ENCODE peak calls at places on chromosomes 7 and 10, in nine cellular contexts. One of them, this sample, is unnamed.

GRCh38 chr10:132614431-132615341 is 77.1 kb downstream of the INPP5A start:
- DNase-seq in spleen: peak
- DNase-seq in foreskin fibroblast: no peak
- DNase-seq in IMR-90: no peak
- DNase-seq in epithelial cell of esophagus: no peak
- DNase-seq in fibroblast of mammary gland: no peak
- DNase-seq in cardiac muscle cell: no peak
- DNase-seq in fibroblast of lung: no peak
- DNase-seq in thoracic aorta: no peak
- DNase-seq in this sample: peak

GRCh38 chr7:39948375-39948774 is 1.7 kb upstream of the CDK13 start:
- DNase-seq in foreskin fibroblast: peak
- DNase-seq in spleen: peak
- DNase-seq in thoracic aorta: no peak
- DNase-seq in cardiac muscle cell: peak
- DNase-seq in fibroblast of mammary gland: peak
- DNase-seq in fibroblast of lung: no peak
- DNase-seq in epithelial cell of esophagus: no peak
- DNase-seq in IMR-90: no peak
- DNase-seq in this sample: no peak

GRCh38 chr7:30594055-30594539 is 581 bp upstream of the GARS1 start:
- DNase-seq in IMR-90: peak
- DNase-seq in epithelial cell of esophagus: peak
- DNase-seq in cardiac muscle cell: peak
- DNase-seq in fibroblast of lung: peak
- DNase-seq in fibroblast of mammary gland: peak
- DNase-seq in foreskin fibroblast: peak
- DNase-seq in spleen: peak
- DNase-seq in thoracic aorta: no peak
- DNase-seq in this sample: peak

GRCh38 chr7:139708541-139708940 is 69.3 kb downstream of the HIPK2 start:
- DNase-seq in epithelial cell of esophagus: no peak
- DNase-seq in fibroblast of lung: no peak
- DNase-seq in spleen: no peak
- DNase-seq in foreskin fibroblast: no peak
- DNase-seq in fibroblast of mammary gland: no peak
- DNase-seq in cardiac muscle cell: no peak
- DNase-seq in thoracic aorta: no peak
- DNase-seq in IMR-90: no peak
- DNase-seq in this sample: no peak

GRCh38 chr7:1237704-1238255 is 5.1 kb downstream of the UNCX start:
- DNase-seq in thoracic aorta: no peak
- DNase-seq in IMR-90: no peak
- DNase-seq in fibroblast of mammary gland: no peak
- DNase-seq in cardiac muscle cell: no peak
- DNase-seq in epithelial cell of esophagus: no peak
- DNase-seq in foreskin fibroblast: no peak
- DNase-seq in spleen: peak
- DNase-seq in fibroblast of lung: no peak
- DNase-seq in this sample: no peak

GRCh38 chr7:79789584-79790345 is 336.3 kb upstream of the MAGI2 start:
- DNase-seq in cardiac muscle cell: peak
- DNase-seq in foreskin fibroblast: peak
- DNase-seq in thoracic aorta: no peak
- DNase-seq in fibroblast of mammary gland: peak
- DNase-seq in spleen: no peak
- DNase-seq in epithelial cell of esophagus: no peak
- DNase-seq in IMR-90: peak
- DNase-seq in fibroblast of lung: peak
- DNase-seq in this sample: no peak

GRCh38 chr7:96093435-96093834 is 228.5 kb downstream of the SLC25A13 start:
- DNase-seq in cardiac muscle cell: peak
- DNase-seq in fibroblast of lung: peak
- DNase-seq in foreskin fibroblast: peak
- DNase-seq in fibroblast of mammary gland: peak
- DNase-seq in IMR-90: peak
- DNase-seq in spleen: no peak
- DNase-seq in epithelial cell of esophagus: peak
- DNase-seq in thoracic aorta: no peak
- DNase-seq in this sample: no peak

GRCh38 chr10:97598407-97599271 is 9.1 kb downstream of the C10orf62 start:
- DNase-seq in epithelial cell of esophagus: no peak
- DNase-seq in spleen: no peak
- DNase-seq in cardiac muscle cell: no peak
- DNase-seq in fibroblast of mammary gland: no peak
- DNase-seq in foreskin fibroblast: no peak
- DNase-seq in fibroblast of lung: no peak
- DNase-seq in thoracic aorta: no peak
- DNase-seq in IMR-90: no peak
- DNase-seq in this sample: no peak

GRCh38 chr10:70742537-70743429 is 42.4 kb downstream of the TBATA start:
- DNase-seq in epithelial cell of esophagus: no peak
- DNase-seq in foreskin fibroblast: peak
- DNase-seq in fibroblast of mammary gland: peak
- DNase-seq in cardiac muscle cell: peak
- DNase-seq in spleen: peak
- DNase-seq in thoracic aorta: no peak
- DNase-seq in IMR-90: peak
- DNase-seq in fibroblast of lung: peak
- DNase-seq in this sample: no peak

GRCh38 chr7:80764132-80764531 is 125.7 kb downstream of the CD36 start:
- DNase-seq in cardiac muscle cell: no peak
- DNase-seq in fibroblast of mammary gland: no peak
- DNase-seq in epithelial cell of esophagus: no peak
- DNase-seq in fibroblast of lung: no peak
- DNase-seq in thoracic aorta: no peak
- DNase-seq in spleen: no peak
- DNase-seq in IMR-90: no peak
- DNase-seq in foreskin fibroblast: no peak
- DNase-seq in this sample: no peak

GRCh38 chr10:77507313-77507712 is 130.3 kb downstream of the KCNMA1 start:
- DNase-seq in fibroblast of lung: no peak
- DNase-seq in cardiac muscle cell: no peak
- DNase-seq in spleen: no peak
- DNase-seq in epithelial cell of esophagus: no peak
- DNase-seq in IMR-90: no peak
- DNase-seq in thoracic aorta: no peak
- DNase-seq in foreskin fibroblast: peak
- DNase-seq in fibroblast of mammary gland: no peak
- DNase-seq in this sample: no peak

GRCh38 chr10:29636178-29636577 is 1.4 kb upstream of the SVIL start:
- DNase-seq in cardiac muscle cell: peak
- DNase-seq in fibroblast of lung: peak
- DNase-seq in foreskin fibroblast: peak
- DNase-seq in IMR-90: peak
- DNase-seq in thoracic aorta: no peak
- DNase-seq in epithelial cell of esophagus: peak
- DNase-seq in spleen: no peak
- DNase-seq in fibroblast of mammary gland: peak
- DNase-seq in this sample: no peak
- H3K4me3 ChIP-seq in cardiac muscle cell: peak
- H3K4me3 ChIP-seq in fibroblast of lung: no peak
- H3K4me3 ChIP-seq in foreskin fibroblast: no peak
- H3K4me3 ChIP-seq in IMR-90: no peak
- H3K4me3 ChIP-seq in thoracic aorta: no peak
- H3K4me3 ChIP-seq in epithelial cell of esophagus: no peak
- H3K4me3 ChIP-seq in spleen: no peak
- H3K4me3 ChIP-seq in fibroblast of mammary gland: no peak
- H3K4me3 ChIP-seq in this sample: no peak

GRCh38 chr7:24724451-24725190 is 32.6 kb downstream of the GSDME start:
- DNase-seq in thoracic aorta: no peak
- DNase-seq in IMR-90: no peak
- DNase-seq in spleen: peak
- DNase-seq in epithelial cell of esophagus: no peak
- DNase-seq in fibroblast of lung: no peak
- DNase-seq in cardiac muscle cell: no peak
- DNase-seq in foreskin fibroblast: no peak
- DNase-seq in fibroblast of mammary gland: no peak
- DNase-seq in this sample: peak

GRCh38 chr7:24720283-24720682 is 37.0 kb downstream of the GSDME start:
- DNase-seq in thoracic aorta: no peak
- DNase-seq in spleen: no peak
- DNase-seq in fibroblast of mammary gland: no peak
- DNase-seq in IMR-90: no peak
- DNase-seq in fibroblast of lung: no peak
- DNase-seq in cardiac muscle cell: no peak
- DNase-seq in foreskin fibroblast: no peak
- DNase-seq in epithelial cell of esophagus: no peak
- DNase-seq in this sample: no peak

GRCh38 chr7:24721378-24722030 is 35.8 kb downstream of the GSDME start:
- DNase-seq in thoracic aorta: no peak
- DNase-seq in spleen: peak
- DNase-seq in foreskin fibroblast: no peak
- DNase-seq in IMR-90: no peak
- DNase-seq in fibroblast of lung: no peak
- DNase-seq in epithelial cell of esophagus: peak
- DNase-seq in fibroblast of mammary gland: no peak
- DNase-seq in cardiac muscle cell: no peak
- DNase-seq in this sample: no peak

GRCh38 chr7:24723178-24723530 is 34.1 kb downstream of the GSDME start:
- DNase-seq in epithelial cell of esophagus: no peak
- DNase-seq in fibroblast of mammary gland: no peak
- DNase-seq in fibroblast of lung: no peak
- DNase-seq in foreskin fibroblast: no peak
- DNase-seq in spleen: peak
- DNase-seq in thoracic aorta: no peak
- DNase-seq in cardiac muscle cell: no peak
- DNase-seq in IMR-90: no peak
- DNase-seq in this sample: peak

DNA sequence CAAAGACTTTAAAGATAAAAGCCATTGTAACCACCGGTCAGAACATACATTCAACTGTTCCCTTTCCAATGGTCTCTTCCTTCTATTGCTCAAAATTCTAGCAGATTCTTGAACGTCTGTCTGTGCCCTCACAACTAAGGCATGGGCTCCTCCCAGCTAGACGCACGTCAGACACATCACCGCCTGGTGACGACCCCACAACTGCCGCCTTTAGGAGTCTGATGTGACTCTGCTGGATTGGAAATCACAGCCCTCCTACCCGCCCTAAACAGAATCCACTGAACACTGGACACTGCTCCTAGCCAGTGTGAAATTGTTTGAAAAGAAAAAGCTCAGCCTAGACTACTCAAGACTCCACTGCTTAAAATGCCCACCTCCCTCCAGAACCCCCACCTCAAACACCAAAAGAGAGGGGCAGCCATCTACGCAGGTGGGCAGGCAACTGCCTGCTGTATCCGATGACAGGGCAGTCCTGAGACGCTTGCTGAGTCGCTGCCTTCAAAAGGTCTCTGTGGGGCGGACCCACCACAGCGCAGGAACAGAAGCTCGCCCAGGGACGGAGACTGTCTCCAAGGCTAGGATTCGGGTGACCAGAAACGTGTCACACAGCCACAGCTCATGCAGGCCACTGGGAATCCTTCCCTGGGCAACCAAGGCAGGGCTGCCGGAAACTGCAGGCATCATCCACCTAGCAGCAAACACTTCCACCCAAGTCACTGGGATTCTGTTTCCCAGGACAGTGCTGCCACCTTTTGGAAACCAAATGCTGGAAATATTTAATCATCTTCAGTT is 34.7 kb downstream of the GSDME start:
- DNase-seq in epithelial cell of esophagus: peak
- DNase-seq in foreskin fibroblast: peak
- DNase-seq in cardiac muscle cell: peak
- DNase-seq in spleen: peak
- DNase-seq in IMR-90: no peak
- DNase-seq in fibroblast of mammary gland: peak
- DNase-seq in thoracic aorta: no peak
- DNase-seq in fibroblast of lung: peak
- DNase-seq in this sample: peak
- TF ChIP-seq CTCF in epithelial cell of esophagus: peak
- TF ChIP-seq CTCF in foreskin fibroblast: peak
- TF ChIP-seq CTCF in cardiac muscle cell: peak
- TF ChIP-seq CTCF in spleen: no peak
- TF ChIP-seq CTCF in IMR-90: no peak
- TF ChIP-seq CTCF in fibroblast of mammary gland: peak
- TF ChIP-seq CTCF in thoracic aorta: no peak
- TF ChIP-seq CTCF in fibroblast of lung: peak
- TF ChIP-seq CTCF in this sample: no peak

DNA sequence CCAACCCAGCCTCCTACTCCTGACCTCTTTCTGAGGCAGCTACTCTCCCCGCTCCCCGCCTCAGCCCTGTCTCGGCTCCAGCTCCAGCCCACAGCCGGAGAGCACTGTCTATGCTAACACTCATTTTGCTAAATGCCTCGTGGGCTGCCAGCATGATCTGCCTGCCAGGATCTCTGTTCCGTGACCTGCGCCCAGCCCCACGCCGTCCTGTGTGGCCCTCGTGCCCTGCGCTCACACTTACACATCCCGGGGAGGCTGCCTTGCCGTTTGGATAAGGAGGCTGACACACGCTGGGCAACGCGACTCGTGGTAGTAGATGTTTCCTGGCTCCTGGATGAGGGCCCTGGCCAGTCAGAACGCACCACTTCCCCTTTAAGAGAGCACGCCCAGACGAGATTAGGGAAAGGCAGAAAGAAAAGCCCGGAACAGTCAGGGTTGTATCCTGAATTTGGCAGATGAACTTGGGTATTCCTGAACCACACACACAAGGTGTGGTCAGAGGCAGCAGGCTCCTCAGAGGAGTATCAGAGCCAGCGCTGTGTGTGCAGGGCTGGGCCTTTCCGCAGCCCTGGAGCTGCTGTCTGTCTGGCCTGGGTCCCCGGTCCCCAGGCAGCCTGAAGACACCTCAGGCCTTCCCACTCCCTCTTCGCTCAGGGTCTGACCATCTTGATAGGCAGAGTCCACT is 97.7 kb upstream of the EFCAB10 start:
- DNase-seq in spleen: peak
- DNase-seq in foreskin fibroblast: no peak
- DNase-seq in fibroblast of mammary gland: peak
- DNase-seq in IMR-90: peak
- DNase-seq in thoracic aorta: peak
- DNase-seq in epithelial cell of esophagus: peak
- DNase-seq in cardiac muscle cell: peak
- DNase-seq in fibroblast of lung: peak
- DNase-seq in this sample: peak
- H3K4me3 ChIP-seq in spleen: peak
- H3K4me3 ChIP-seq in foreskin fibroblast: no peak
- H3K4me3 ChIP-seq in fibroblast of mammary gland: peak
- H3K4me3 ChIP-seq in IMR-90: no peak
- H3K4me3 ChIP-seq in thoracic aorta: peak
- H3K4me3 ChIP-seq in epithelial cell of esophagus: peak
- H3K4me3 ChIP-seq in cardiac muscle cell: no peak
- H3K4me3 ChIP-seq in fibroblast of lung: peak
- H3K4me3 ChIP-seq in this sample: peak

DNA sequence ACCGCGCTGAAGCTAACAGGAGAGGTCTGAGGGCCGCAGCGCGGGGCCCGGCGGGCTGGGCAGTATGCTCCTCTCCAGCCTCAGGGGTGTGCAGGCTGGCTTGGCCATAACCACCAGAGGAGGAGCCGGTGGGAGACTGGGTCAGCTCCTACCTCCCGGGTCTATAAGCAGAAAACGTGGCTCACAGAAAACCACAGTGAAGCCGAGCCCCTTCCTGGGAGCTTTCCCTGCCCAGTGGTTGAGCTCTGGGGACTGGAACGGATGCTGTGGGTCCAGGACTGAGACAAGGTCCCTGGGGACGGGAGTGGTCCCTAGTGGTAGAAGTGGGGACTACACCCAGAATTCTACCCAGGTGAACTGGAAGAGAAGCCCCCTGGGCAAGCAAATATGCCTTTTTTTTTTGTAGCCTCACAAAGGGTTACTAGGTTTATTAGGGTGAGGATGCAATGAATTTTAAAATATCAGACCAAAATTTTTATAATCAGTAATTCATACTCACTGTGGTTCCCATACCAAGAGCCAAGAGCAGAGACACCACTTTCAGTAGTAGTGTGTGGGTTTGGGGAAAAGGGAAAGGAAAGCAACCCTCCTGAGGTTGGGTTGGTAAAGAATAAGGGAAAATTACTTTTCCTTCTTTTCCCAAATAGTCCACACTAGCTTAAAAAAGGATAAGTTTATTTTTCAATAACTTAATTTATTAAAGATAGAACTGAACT is 67.9 kb upstream of the PRKCQ start:
- DNase-seq in foreskin fibroblast: peak
- DNase-seq in epithelial cell of esophagus: peak
- DNase-seq in thoracic aorta: no peak
- DNase-seq in spleen: peak
- DNase-seq in fibroblast of lung: peak
- DNase-seq in fibroblast of mammary gland: peak
- DNase-seq in IMR-90: no peak
- DNase-seq in cardiac muscle cell: peak
- DNase-seq in this sample: peak
- TF ChIP-seq CTCF in foreskin fibroblast: peak
- TF ChIP-seq CTCF in epithelial cell of esophagus: peak
- TF ChIP-seq CTCF in thoracic aorta: peak
- TF ChIP-seq CTCF in spleen: peak
- TF ChIP-seq CTCF in fibroblast of lung: peak
- TF ChIP-seq CTCF in fibroblast of mammary gland: peak
- TF ChIP-seq CTCF in IMR-90: peak
- TF ChIP-seq CTCF in cardiac muscle cell: peak
- TF ChIP-seq CTCF in this sample: no peak

This sample was measured in lower leg skin.